ENCODE peak calls at places on chromosome 15, in ten cellular contexts. V is heart right ventricle, R is BE2C, P is nephron progenitor cell, G is fibroblast of the aortic adventitia, O is T1000, N is NAMALWA, W is EL, K is GDM1, E is GM10248. T is an unnamed sample.

GRCh38 chr15:90376789-90377188 is 11.3 kb upstream of the IQGAP1 start:
- DNase-seq in P (no peak), O (no peak), W (no peak), E (no peak), R (no peak), N (no peak), K (peak; percentile 80), V (no peak), G (no peak), T (peak; percentile 92)

GRCh38 chr15:62059818-62060115 is 480 bp downstream of the VPS13C start:
- DNase-seq in V (peak; percentile 53), K (peak; percentile 32), P (no peak), E (peak; percentile 83), G (peak; percentile 50), W (peak; percentile 69), R (peak; percentile 69), O (no peak), N (peak; percentile 96), T (peak; percentile 93)

GRCh38 chr15:28147827-28148226 is 48.7 kb upstream of the OCA2 start:
- DNase-seq in G (no peak), E (no peak), K (no peak), W (no peak), V (no peak), R (no peak), O (no peak), P (no peak), N (no peak), T (no peak)

GRCh38 chr15:90320062-90320884 is 31.8 kb upstream of the ZNF774 start:
- DNase-seq in W (peak; percentile 91), O (peak; percentile 78), G (peak; percentile 93), E (peak; percentile 87), N (peak; percentile 87), K (peak; percentile 68), P (peak; percentile 74), V (peak; percentile 73), R (peak; percentile 81), T (peak; percentile 84)

GRCh38 chr15:71538181-71538580 is 272.2 kb upstream of the NR2E3 start:
- DNase-seq in N (no peak), E (no peak), V (no peak), W (no peak), P (no peak), R (no peak), O (no peak), K (no peak), G (no peak), T (no peak)

GRCh38 chr15:69548771-69549170 is 96.2 kb downstream of the RPLP1 start:
- DNase-seq in P (no peak), G (no peak), R (no peak), K (no peak), W (no peak), E (no peak), O (no peak), N (no peak), V (no peak), T (no peak)

GRCh38 chr15:91258436-91258779 is 158.4 kb downstream of the SV2B start:
- DNase-seq in P (no peak), W (no peak), N (peak; percentile 16), R (no peak), E (no peak), O (no peak), V (no peak), G (no peak), K (peak; percentile 75), T (peak; percentile 85)

GRCh38 chr15:77500986-77501385 is 80.3 kb downstream of the HMG20A start:
- DNase-seq in K (no peak), P (no peak), V (no peak), E (no peak), G (peak; percentile 57), R (peak; percentile 32), N (no peak), O (no peak), W (peak; percentile 44), T (no peak)

GRCh38 chr15:70219256-70219919 is 121.7 kb upstream of the TLE3 start:
- DNase-seq in O (no peak), N (no peak), P (no peak), K (no peak), W (no peak), G (no peak), R (no peak), V (no peak), E (no peak), T (no peak)

GRCh38 chr15:89978914-89979313 is 22.2 kb upstream of the ZNF710 start:
- DNase-seq in V (no peak), E (no peak), N (no peak), O (no peak), W (no peak), R (no peak), K (no peak), G (no peak), P (no peak), T (no peak)

GRCh38 chr15:58229297-58229768 is 91.2 kb downstream of the AQP9 start:
- DNase-seq in P (no peak), G (no peak), W (no peak), V (no peak), O (no peak), R (no peak), E (no peak), N (no peak), K (no peak), T (no peak)

GRCh38 chr15:31223478-31224350 is 102.9 kb upstream of the KLF13 start:
- DNase-seq in R (no peak), W (no peak), N (no peak), G (no peak), K (no peak), E (no peak), V (peak; percentile 36), O (no peak), P (no peak), T (no peak)

GRCh38 chr15:86572368-86572841 is 492.7 kb downstream of the AGBL1 start:
- DNase-seq in V (peak; percentile 13), E (no peak), P (no peak), N (no peak), G (no peak), W (no peak), O (no peak), K (no peak), R (peak; percentile 37), T (no peak)

GRCh38 chr15:63041982-63042878 is at the start of gene TPM1:
- DNase-seq in K (no peak), O (peak; percentile 81), E (peak; percentile 28), V (peak; percentile 89), P (peak; percentile 80), W (peak; percentile 95), G (peak; percentile 91), N (no peak), R (peak; percentile 87), T (no peak)

GRCh38 chr15:89664951-89665350 is 9.7 kb upstream of the KIF7 start:
- DNase-seq in N (no peak), K (no peak), G (no peak), P (no peak), W (no peak), V (no peak), R (no peak), E (no peak), O (no peak), T (no peak)

GRCh38 chr15:33132722-33133345 is 61.7 kb downstream of the FMN1 start:
- DNase-seq in W (peak; percentile 73), G (peak; percentile 81), O (peak; percentile 11), V (no peak), K (peak; percentile 21), P (peak; percentile 46), E (no peak), N (peak; percentile 52), R (peak; percentile 47), T (peak; percentile 50)

GRCh38 chr15:94844533-94845390 is 613.4 kb downstream of the MCTP2 start:
- DNase-seq in V (peak; percentile 76), W (no peak), N (no peak), G (no peak), K (peak; percentile 84), R (peak; percentile 43), O (no peak), E (no peak), P (peak; percentile 68), T (peak; percentile 70)

GRCh38 chr15:84816694-84817460 is at the start of gene ALPK3:
- DNase-seq in E (peak; percentile 34), V (peak; percentile 80), W (no peak), O (no peak), G (no peak), N (no peak), K (no peak), R (no peak), P (peak; percentile 58), T (no peak)

GRCh38 chr15:36407647-36408046 is 171.8 kb upstream of the CDIN1 start:
- DNase-seq in K (no peak), W (peak; percentile 80), V (no peak), G (peak; percentile 67), P (no peak), E (no peak), O (peak; percentile 33), R (no peak), N (no peak), T (no peak)